ENCODE peak calls at places on chromosomes 16 and 17, in six cellular contexts. T, L, N, J, S and A are unnamed samples.

GRCh38 chr17:31320231-31320630 is 1.2 kb downstream of the EVI2A start:
- DNase-seq in N (no peak), L (no peak), S (no peak), J (no peak), T (no peak), A (no peak)

GRCh38 chr16:55154956-55155355 is 169.0 kb upstream of the IRX6 start:
- DNase-seq in J (no peak), S (no peak), N (no peak), T (no peak), L (no peak), A (no peak)

GRCh38 chr17:11292491-11292890 is 51.5 kb downstream of the SHISA6 start:
- DNase-seq in L (no peak), J (no peak), N (no peak), S (peak), T (no peak), A (no peak)

GRCh38 chr16:2152695-2153506 is 2.7 kb upstream of the TRAF7 start:
- DNase-seq in S (no peak), T (peak), N (no peak), L (peak), J (no peak), A (no peak)

GRCh38 chr16:55012362-55012761 is 81.7 kb downstream of the IRX5 start:
- DNase-seq in S (no peak), N (no peak), L (no peak), T (no peak), J (no peak), A (no peak)

GRCh38 chr17:27546624-27547300 is 84.2 kb upstream of the LGALS9 start:
- DNase-seq in T (no peak), N (no peak), J (no peak), S (no peak), L (no peak), A (no peak)

GRCh38 chr16:14286381-14287230 is 215.5 kb downstream of the MRTFB start:
- DNase-seq in T (no peak), N (peak), S (peak), J (peak), L (no peak), A (peak)

GRCh38 chr16:10067406-10067805 is 114.8 kb downstream of the GRIN2A start:
- DNase-seq in N (no peak), S (no peak), T (no peak), L (peak), J (no peak), A (no peak)

GRCh38 chr16:87602821-87603683 is 744 bp downstream of the JPH3 start:
- DNase-seq in S (peak), L (peak), J (no peak), N (no peak), T (no peak), A (peak)

GRCh38 chr17:17264430-17264829 is 16.6 kb downstream of the COPS3 start:
- DNase-seq in S (no peak), J (no peak), T (no peak), N (no peak), L (no peak), A (no peak)

GRCh38 chr16:70694088-70694487 is 8.2 kb upstream of the MTSS2 start:
- DNase-seq in T (no peak), L (no peak), N (no peak), J (no peak), S (no peak), A (no peak)

GRCh38 chr17:9232591-9233270 is 211.4 kb downstream of the NTN1 start:
- DNase-seq in T (no peak), S (no peak), L (no peak), J (no peak), N (no peak), A (no peak)

GRCh38 chr16:64356267-64356666 is 765.6 kb downstream of the CDH11 start:
- DNase-seq in N (no peak), S (no peak), L (no peak), T (no peak), J (no peak), A (no peak)

GRCh38 chr17:30720013-30720471 is 104.5 kb downstream of the CRLF3 start:
- DNase-seq in L (peak), S (peak), J (peak), T (peak), N (no peak), A (no peak)

GRCh38 chr17:81002409-81003361 is 11.0 kb downstream of the CHMP6 start:
- DNase-seq in S (no peak), N (peak), L (no peak), J (peak), T (peak), A (peak)

GRCh38 chr16:8567355-8568230 is 22.7 kb downstream of the TMEM114 start:
- DNase-seq in N (peak), J (peak), T (peak), S (peak), L (peak), A (peak)

GRCh38 chr16:2149630-2150417 is 1.4 kb downstream of the RAB26 start:
- DNase-seq in L (no peak), S (peak), T (no peak), N (no peak), J (no peak), A (no peak)

GRCh38 chr17:34533811-34534527 is 45.4 kb upstream of the TMEM132E start:
- DNase-seq in L (no peak), S (no peak), T (no peak), J (no peak), N (no peak), A (no peak)

GRCh38 chr17:34527121-34527907 is 52.1 kb upstream of the TMEM132E start:
- DNase-seq in L (no peak), T (no peak), N (no peak), J (no peak), S (no peak), A (no peak)

DNA sequence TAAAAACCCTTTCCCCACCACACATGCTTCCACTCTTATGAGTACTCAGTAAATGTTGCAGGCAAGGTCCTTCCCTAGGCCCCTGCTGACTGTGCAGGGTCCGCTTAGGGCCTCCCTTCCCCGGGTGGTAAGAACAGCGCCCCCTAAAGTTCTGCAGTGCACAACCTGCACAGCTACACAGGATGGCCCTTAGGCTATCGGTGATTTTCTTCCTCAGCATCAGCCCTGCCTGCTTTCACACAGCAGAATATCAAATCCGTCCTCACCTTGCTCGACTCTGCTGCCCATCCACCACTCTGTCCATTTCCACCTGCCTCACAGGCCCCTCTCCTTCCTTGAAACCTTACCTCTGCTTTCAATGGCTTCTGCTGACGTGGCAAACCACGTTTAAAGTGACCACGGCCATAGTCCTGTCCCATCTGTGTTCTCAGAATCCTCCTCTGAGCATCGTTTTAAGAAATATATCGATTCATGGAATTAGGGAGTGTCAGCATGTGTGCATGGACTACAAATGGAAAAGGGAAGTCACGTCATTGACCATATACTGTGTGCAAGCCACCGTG is 51.4 kb upstream of the TMEM132E start:
- DNase-seq in T (no peak), L (no peak), N (no peak), J (no peak), S (peak), A (no peak)
- TF ChIP-seq CTCF in T (no peak), L (peak), N (no peak), J (no peak), S (peak), A (no peak)

DNA sequence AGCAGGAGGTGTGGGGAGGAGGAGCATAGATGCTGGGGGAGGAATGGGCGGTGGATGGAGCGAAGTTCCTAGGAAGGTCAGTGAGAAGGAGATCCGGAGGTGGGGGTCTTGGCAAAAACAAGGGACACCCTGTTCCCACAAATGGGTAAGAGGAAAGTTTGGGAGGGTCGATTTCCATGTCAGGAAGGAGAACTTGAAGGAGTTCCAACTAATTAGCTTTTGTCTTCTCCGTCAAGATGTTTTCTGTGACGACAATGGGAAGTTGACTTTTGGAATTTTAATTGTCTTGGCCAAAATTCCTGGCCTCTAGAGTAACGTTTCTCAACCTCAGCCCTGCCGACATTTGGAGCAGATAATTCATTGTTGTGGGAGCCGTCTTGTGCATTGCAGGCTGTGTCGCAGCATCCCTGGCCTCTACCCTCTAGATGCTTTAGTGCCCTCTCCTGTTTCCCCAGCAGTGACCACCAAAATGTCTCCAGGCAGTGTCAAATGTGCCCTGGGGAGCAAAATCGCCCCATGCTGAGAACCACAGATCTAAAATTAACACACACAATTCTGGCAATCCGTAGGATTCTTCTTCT is 97.1 kb downstream of the PITPNC1 start:
- DNase-seq in T (no peak), L (no peak), S (no peak), N (peak), J (no peak), A (no peak)
- TF ChIP-seq CTCF in T (no peak), L (no peak), S (no peak), N (no peak), J (peak), A (no peak)

GRCh38 chr16:28556914-28557320 is 3.2 kb downstream of the SGF29 start:
- DNase-seq in T (no peak), L (peak), J (no peak), N (no peak), S (no peak), A (no peak)

GRCh38 chr16:28555593-28555992 is 1.9 kb downstream of the SGF29 start:
- DNase-seq in S (no peak), N (no peak), J (no peak), T (no peak), L (no peak), A (peak)

GRCh38 chr16:28549301-28549899 is 4.3 kb upstream of the SGF29 start:
- DNase-seq in T (no peak), N (peak), J (no peak), S (no peak), L (no peak), A (no peak)

GRCh38 chr16:28554634-28555423 is 1.1 kb downstream of the SGF29 start:
- DNase-seq in T (no peak), S (no peak), J (no peak), L (no peak), N (no peak), A (no peak)

DNA sequence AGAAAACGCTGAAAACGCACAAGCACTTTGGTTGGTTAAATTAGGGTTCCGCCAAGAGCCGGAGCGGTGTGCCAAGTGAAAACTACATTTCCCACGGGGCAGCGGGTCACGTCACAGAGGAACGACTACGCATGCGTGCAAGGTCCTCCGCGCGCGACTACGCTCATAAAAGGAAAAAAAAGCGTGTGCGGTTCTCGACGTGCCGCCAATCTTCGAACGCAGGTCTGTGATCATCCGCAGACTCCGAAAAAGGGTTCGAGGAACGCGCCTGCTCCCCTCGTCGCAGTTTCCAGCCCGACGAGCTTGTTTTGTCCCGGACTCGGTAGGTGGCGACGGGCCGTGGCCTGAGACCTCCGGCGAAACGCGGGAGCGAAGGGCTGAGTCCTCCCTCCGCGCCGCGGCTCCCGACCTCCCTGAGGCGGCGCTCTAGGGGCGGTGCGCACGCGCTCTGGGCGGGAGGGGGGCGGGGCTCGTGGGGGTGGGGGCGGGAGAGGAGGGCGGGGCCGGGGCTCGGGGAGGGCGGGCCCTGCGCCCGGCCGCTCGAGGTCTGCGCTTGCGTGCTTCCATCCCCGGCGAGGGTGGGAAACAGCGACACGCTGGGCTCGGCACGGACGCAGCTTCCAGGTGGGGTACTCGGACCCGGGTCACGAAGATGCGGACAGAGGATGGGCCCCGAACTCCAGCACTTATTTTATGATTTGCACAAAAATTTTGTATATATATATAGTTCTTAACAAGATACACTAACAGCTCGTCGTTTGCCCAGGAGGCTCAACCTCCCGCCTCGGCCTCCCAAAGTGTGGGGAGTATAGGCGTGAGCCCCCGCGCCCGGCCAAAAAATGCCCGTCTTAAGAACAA is at the start of gene SGF29:
- DNase-seq in L (peak), S (peak), J (peak), T (peak), N (peak), A (peak)
- TF ChIP-seq CTCF in L (peak), S (peak), J (peak), T (peak), N (no peak), A (peak)

DNA sequence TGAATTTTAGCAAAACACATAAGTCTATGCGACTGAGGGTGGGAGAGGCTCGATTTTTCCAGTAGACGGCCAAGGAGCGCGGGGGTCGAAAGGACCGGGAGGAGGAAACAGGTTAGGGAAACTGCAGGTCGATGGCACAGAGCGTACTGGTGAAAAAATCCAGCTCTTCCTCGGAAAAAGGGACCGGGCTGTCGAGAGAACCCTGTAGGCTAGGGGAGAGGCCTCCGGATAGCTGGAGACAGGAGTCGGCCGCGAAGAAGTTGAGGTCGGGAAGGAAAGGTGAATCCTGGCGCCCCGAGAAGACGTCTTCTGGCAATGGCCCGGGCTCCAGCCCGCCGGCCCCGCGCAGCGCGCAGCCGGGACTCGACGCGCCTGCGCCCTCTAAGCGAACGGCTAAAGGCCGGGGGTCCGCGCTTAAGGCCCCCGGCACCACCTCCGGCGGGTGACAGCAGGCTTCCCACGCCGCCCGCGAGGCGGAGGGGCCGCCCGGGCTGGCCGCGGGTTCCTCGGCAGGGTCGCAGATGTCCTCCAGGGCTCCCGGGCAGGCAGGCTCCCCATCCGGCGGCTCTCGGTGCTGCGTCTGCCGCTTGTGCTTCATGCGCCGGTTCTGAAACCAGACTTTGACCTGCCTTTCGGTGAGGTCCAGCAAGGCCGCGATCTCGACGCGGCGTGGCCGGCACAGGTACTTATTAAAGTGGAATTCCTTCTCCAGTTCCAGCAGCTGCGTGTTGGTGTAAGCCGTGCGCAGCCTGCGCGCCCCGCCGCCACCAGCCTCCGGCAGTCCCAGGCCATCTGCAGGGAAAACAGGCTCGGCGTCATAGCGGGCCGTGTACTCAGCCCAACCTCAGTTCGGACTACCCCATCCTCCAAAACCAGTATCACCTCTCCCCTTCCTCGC is 1.7 kb downstream of the HOXB2 start:
- DNase-seq in N (peak), J (no peak), S (peak), L (peak), T (no peak), A (peak)
- TF ChIP-seq CTCF in N (no peak), J (peak), S (no peak), L (peak), T (peak), A (no peak)

DNA sequence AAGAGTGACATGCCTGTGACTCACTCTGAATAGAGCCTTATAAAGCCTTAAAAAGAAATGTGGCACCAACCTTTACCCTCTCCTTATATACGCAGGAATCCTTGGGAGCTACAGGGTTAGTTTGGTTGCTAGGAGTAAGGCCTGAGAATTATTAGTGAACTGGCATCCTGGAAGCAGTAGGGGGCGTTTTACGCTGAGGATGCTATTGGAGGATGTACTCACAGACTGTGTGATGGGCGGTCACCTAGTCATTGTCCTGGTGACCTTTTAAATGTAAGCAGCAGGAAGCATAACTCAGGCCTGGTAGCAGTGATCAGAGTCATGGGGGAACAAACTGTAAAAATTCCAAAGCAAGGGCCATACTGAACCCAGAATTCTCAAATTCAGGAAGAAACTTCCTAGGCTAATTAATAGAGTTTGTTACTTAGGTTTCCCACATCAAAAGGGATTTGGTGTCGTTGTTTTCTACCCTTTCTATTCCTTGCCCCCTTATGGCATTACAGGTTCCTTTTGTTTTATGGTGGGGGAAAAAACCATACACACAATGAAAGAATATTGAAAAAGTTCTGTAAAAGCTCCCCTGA is 153.8 kb downstream of the SNX11 start:
- DNase-seq in L (peak), T (no peak), N (no peak), S (peak), J (no peak), A (no peak)
- TF ChIP-seq CTCF in L (peak), T (peak), N (peak), S (peak), J (peak), A (no peak)

GRCh38 chr17:49694847-49695697 is 12.7 kb downstream of the SLC35B1 start:
- DNase-seq in L (peak), S (peak), N (peak), T (peak), J (peak), A (peak)

GRCh38 chr17:49690256-49690655 is 12.4 kb upstream of the SPOP start:
- DNase-seq in S (no peak), T (no peak), N (no peak), L (peak), J (no peak), A (no peak)

GRCh38 chr17:49691086-49691676 is 13.3 kb upstream of the SPOP start:
- DNase-seq in T (no peak), J (no peak), N (peak), S (no peak), L (no peak), A (no peak)

GRCh38 chr17:49692751-49693150 is 14.9 kb upstream of the SPOP start:
- DNase-seq in T (no peak), L (no peak), S (no peak), N (no peak), J (no peak), A (no peak)

DNA sequence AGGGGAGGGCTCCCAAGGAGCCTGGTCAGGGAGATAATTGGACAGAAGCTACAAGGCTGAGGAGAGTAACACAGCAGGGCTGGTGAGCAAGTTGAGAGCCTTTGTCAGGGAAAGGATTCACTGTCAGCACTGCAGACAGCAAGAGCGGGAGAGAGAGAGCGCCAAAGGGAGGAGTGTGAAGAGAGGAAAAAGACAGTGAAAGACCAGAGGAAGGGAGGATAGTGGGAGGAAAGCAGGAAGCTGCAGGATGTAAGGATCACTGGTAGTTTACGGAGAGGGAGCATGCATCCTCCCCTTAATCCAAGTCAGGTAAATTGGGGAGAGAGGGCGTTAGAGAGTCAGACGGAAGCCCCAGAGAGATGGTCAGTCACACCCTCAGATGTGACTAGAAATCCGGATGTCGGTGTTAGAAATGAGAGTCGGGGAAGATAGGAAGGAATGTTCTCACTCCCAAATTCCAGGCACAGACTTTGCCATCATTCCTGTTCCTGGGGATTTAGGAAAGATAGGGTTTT is 13.8 kb upstream of the SPOP start:
- DNase-seq in L (no peak), J (no peak), N (no peak), T (no peak), S (no peak), A (no peak)
- TF ChIP-seq CTCF in L (no peak), J (no peak), N (no peak), T (no peak), S (no peak), A (no peak)